ENCODE peak calls at places on chromosomes 5 and 9, in four cellular contexts. Q, M, D and H are unnamed samples.
A peak's percentile ranks its signal among the peaks of the same experiment; 100 is the strongest.

GRCh38 chr9:36134761-36135505 is 1.6 kb upstream of the GLIPR2 start:
- DNase-seq in M (no peak), D (no peak), Q (no peak), H (no peak)

GRCh38 chr9:77177894-77178794 is 810 bp downstream of the VPS13A start:
- DNase-seq in Q (peak; percentile 31), M (peak; percentile 43), D (peak; percentile 22), H (peak; percentile 42)

GRCh38 chr5:93371893-93372292 is 209.1 kb downstream of the NR2F1-AS1 start:
- DNase-seq in M (no peak), D (no peak), Q (no peak), H (no peak)

GRCh38 chr9:79254900-79255651 is 316.7 kb upstream of the TLE4 start:
- DNase-seq in Q (peak; percentile 70), D (no peak), M (peak; percentile 69), H (no peak)

GRCh38 chr5:68193481-68194036 is 22.0 kb upstream of the PIK3R1 start:
- DNase-seq in M (no peak), D (no peak), Q (no peak), H (no peak)

GRCh38 chr9:137797206-137798120 is 80.1 kb upstream of the CACNA1B start:
- DNase-seq in M (no peak), D (no peak), Q (no peak), H (no peak)

GRCh38 chr5:76196886-76197489 is 113.8 kb downstream of the SV2C start:
- DNase-seq in D (no peak), Q (no peak), M (no peak), H (no peak)

GRCh38 chr9:8855046-8855445 is 1055.5 kb upstream of the DMAC1 start:
- DNase-seq in Q (no peak), M (peak; percentile 27), D (no peak), H (no peak)

GRCh38 chr9:121463026-121463827 is 36.4 kb downstream of the GGTA1 start:
- DNase-seq in M (peak; percentile 23), D (peak; percentile 54), Q (peak; percentile 18), H (peak; percentile 70)

GRCh38 chr9:68546596-68547390 is 6.1 kb upstream of the TMEM252 start:
- DNase-seq in Q (no peak), D (no peak), M (no peak), H (peak; percentile 52)

GRCh38 chr5:988316-988715 is 20.3 kb upstream of the NKD2 start:
- DNase-seq in D (no peak), Q (no peak), M (no peak), H (no peak)

GRCh38 chr9:116990592-116990991 is 303.5 kb downstream of the TRIM32 start:
- DNase-seq in D (no peak), Q (no peak), M (no peak), H (no peak)

GRCh38 chr9:116985636-116986414 is 298.7 kb downstream of the TRIM32 start:
- DNase-seq in Q (no peak), D (no peak), M (no peak), H (no peak)

GRCh38 chr9:116984111-116984510 is 297.0 kb downstream of the TRIM32 start:
- DNase-seq in D (no peak), Q (no peak), M (no peak), H (no peak)

GRCh38 chr9:116992870-116993269 is 305.8 kb downstream of the TRIM32 start:
- DNase-seq in Q (peak; percentile 2), D (no peak), M (no peak), H (no peak)

DNA sequence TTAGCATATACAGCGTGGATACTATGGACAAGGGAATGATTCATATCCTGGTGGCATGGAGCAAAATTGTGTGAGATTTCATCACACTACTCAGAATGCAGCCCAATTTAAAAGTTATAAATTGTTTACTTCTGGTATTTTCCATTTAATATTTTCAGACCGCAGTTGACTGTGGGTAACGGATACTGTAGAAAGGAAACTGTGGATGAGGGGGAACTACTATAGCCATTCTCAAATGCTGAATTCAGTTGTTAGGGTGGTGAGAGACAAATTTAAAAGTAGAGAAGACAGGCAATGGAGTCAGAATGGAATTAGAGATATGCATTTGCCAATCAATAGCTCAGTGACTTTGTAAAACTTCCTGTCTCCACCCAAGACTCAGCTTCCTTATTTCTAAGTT is 300.8 kb downstream of the TRIM32 start:
- DNase-seq in Q (no peak), M (no peak), D (no peak), H (no peak)
- H3K4me1 ChIP-seq in Q (no peaks in the 10 kb centered on the region), M (no peaks in the 10 kb centered on the region), D (no peaks in the 10 kb centered on the region), H (no peaks in the 10 kb centered on the region)

DNA sequence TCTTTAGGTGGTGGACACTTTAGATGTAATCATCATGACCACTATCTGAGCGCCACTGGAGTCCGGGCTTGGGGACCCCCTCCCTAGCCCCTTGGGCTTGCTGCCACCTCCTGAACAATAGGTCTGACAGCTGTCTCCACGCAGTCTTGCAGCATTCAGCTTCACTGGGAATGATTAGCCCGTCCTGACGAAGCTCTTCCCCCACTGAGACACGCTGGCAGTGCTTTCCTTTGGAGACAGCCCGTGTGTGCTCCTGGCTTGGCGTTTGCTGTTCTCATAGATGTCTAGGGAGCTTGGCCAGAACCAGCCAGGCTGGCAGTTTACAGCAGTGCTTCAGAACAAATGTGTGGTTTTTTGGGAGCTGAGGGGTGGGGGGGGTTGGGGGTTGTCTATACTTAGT is 355.5 kb downstream of the ADAMTS6 start:
- DNase-seq in D (no peak), Q (peak; percentile 82), M (peak; percentile 76), H (no peak)
- H3K4me3 ChIP-seq in D (peak overlapping the region; percentile 9), Q (no peak overlapping the region), M (no peak overlapping the region), H (no peak overlapping the region)

DNA sequence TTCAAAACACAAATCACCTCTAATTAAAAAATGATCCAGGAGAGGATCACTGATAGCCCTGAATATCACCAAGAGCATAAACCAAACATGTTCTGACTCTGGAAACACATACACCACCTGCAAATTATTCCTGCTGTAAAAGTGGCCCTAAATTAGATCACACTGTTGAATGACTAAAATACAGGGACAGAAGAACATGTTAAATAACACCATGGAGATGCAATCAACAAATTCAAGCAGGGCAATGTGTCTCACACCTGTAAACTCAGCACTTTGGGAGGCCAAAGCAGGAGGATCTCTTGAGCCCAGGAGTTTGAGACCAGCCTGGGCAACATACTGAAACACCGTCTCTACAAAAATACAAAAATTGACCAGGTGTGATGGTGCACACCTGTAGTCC is 18.2 kb upstream of the SPOUT1 start:
- DNase-seq in Q (no peak), D (no peak), M (no peak), H (no peak)
- H3K27ac ChIP-seq in Q (no peak overlapping the region), D (no peak overlapping the region), M (no peak overlapping the region), H (no peak overlapping the region)

DNA sequence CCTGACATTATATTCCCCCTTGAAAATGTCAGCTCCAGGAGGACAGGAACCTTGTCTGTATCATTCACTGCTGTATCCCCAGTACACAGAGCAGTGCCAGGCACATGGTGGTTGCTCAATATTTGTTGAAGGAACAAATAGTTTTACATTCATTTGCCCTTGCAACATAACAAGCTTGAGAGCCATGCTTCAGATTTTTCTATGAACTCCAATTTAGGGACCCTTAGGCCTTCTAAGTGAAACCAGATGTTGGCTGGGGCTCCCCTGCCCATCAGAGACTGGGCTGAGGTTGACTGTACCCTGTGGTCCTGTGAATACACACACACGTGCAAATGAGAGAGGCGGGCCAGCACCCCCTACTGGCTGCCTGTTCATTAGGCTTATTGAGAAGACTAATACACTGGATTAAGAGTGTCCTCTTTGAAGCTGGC is 214.9 kb upstream of the WWC1 start:
- DNase-seq in Q (peak; percentile 13), D (peak; percentile 35), M (no peak), H (peak; percentile 49)
- H3K4me1 ChIP-seq in Q (no peaks in the 10 kb centered on the region), D (peaks cover 52% of the 10 kb centered on the region), M (no peaks in the 10 kb centered on the region), H (no peaks in the 10 kb centered on the region)

GRCh38 chr5:107950774-107951173 is 280.0 kb upstream of the EFNA5 start:
- DNase-seq in M (no peak), D (no peak), Q (no peak), H (no peak)

GRCh38 chr5:107948377-107948776 is 277.6 kb upstream of the EFNA5 start:
- DNase-seq in D (no peak), Q (no peak), M (no peak), H (no peak)

GRCh38 chr5:107951322-107951721 is 280.6 kb upstream of the EFNA5 start:
- DNase-seq in Q (no peak), D (no peak), M (no peak), H (no peak)

GRCh38 chr5:107952450-107952849 is 281.7 kb upstream of the EFNA5 start:
- DNase-seq in M (no peak), D (no peak), Q (no peak), H (no peak)

DNA sequence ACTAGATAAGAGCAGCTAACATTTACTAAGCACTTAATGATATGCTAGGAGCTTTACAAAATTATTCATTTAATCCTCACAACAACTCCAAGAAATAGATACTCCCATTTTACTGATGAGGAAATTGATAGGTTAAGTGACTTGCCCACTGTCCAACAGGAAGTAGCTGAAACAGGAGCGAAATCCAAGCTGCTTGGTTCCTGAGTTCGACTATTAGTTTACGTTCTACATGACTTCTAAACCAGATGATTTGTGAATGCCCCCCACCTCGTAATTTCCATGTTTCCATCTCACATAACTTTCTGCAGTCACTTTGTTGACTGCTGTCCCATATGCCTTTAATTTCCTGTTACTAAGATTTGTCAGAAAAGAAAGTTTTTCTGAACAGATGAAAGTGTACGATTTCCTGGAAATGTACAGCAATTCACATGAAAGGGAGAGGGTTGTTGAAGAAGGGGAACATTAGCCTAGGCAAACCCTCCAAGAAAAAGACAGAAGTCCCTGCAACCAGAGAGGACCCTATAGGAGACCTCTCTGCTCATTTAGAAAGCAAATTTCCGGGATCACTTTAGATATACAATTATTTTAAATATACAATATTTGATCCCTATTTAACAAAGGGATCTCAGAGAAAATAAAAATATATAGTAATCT is 279.1 kb upstream of the EFNA5 start:
- DNase-seq in M (no peak), Q (no peak), D (no peak), H (no peak)
- H3K4me3 ChIP-seq in M (no peak overlapping the region), Q (no peak overlapping the region), D (no peak overlapping the region), H (no peak overlapping the region)

DNA sequence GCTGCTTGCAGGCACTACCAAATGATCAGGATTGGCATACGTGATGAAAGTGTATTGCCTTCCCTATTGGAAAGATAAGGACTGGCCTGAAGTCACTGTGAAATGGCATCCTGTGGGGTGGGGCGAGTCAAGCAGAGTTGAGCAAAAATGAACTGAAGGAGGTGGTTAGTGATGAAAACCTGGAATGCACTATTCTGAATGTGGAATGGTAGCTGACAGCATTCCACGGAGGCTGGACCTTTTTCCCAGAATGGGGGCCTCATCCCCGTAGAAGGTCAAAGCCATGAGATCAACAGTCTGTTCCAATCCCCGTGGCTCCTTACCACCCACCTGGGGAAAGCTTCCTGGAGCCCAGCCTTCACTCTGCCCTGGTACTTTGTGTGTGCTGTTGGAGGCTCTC is 37.7 kb downstream of the ASS1 start:
- DNase-seq in M (no peak), Q (no peak), D (no peak), H (no peak)
- H3K27ac ChIP-seq in M (no peak overlapping the region), Q (no peak overlapping the region), D (no peak overlapping the region), H (no peak overlapping the region)

DNA sequence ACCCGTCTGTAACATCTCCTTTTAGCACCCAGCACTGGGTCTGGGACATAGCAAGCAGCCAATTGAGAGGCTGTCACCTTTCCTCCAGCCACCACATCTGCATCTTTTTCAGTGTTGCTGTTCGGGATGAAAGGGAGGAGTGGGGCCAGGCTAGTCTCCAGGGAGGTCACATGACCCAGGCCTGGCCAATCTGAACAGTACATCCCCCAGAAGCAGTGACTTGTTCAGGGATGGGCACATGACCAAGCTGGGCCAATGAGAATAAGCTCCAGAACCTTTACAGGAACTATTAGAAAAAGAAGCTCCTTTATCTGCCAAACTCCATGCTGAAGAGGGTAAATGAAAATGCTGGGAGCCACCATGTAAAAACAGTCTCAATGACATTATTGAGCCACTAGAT is 359.0 kb downstream of the SLIT3 start:
- DNase-seq in Q (no peak), D (no peak), M (no peak), H (no peak)
- H3K4me1 ChIP-seq in Q (no peaks in the 10 kb centered on the region), D (peaks cover 11% of the 10 kb centered on the region), M (no peaks in the 10 kb centered on the region), H (no peaks in the 10 kb centered on the region)